ENCODE peak calls at places on chromosomes 1 and 21, in four cellular contexts. T is DMS153, Y is Calu3, N is SHP77. D is an unnamed sample.

GRCh38 chr1:89974701-89975470 is 20.0 kb upstream of the ZNF326 start:
- DNase-seq in T (no peak), Y (no peak), N (no peak), D (no peak)

GRCh38 chr1:231776006-231776707 is 149.6 kb downstream of the DISC1 start:
- DNase-seq in T (no peak), N (no peak), Y (no peak), D (no peak)

GRCh38 chr1:231966983-231967382 is 340.4 kb downstream of the DISC1 start:
- DNase-seq in N (no peak), T (no peak), Y (peak; percentile 10), D (no peak)

GRCh38 chr21:17451364-17451869 is 61.4 kb upstream of the CXADR start:
- DNase-seq in N (no peak), T (peak; percentile 19), Y (no peak), D (no peak)

GRCh38 chr1:84698151-84698651 is 7.9 kb upstream of the SSX2IP start:
- DNase-seq in Y (no peak), N (no peak), T (peak; percentile 4), D (no peak)

GRCh38 chr1:10555635-10556429 is 81.1 kb downstream of the PEX14 start:
- DNase-seq in Y (no peak), T (no peak), N (peak; percentile 5), D (no peak)

GRCh38 chr1:201937624-201938212 is 8.6 kb downstream of the LMOD1 start:
- DNase-seq in Y (no peak), N (no peak), T (no peak), D (no peak)

GRCh38 chr1:150567341-150567716 is 12.1 kb downstream of the MCL1 start:
- DNase-seq in N (no peak), T (no peak), Y (no peak), D (no peak)

GRCh38 chr1:67771152-67771551 is 62.1 kb downstream of the GNG12 start:
- DNase-seq in Y (peak; percentile 78), N (no peak), T (no peak), D (no peak)

GRCh38 chr1:32703479-32704291 is 1.1 kb upstream of the SYNC start:
- DNase-seq in T (no peak), N (no peak), Y (no peak), D (no peak)

GRCh38 chr1:244730153-244730933 is 77.4 kb downstream of the DESI2 start:
- DNase-seq in T (no peak), Y (peak; percentile 58), N (no peak), D (peak; percentile 22)

GRCh38 chr1:55632058-55632457 is 416.9 kb upstream of the USP24 start:
- DNase-seq in N (no peak), Y (no peak), T (no peak), D (no peak)

GRCh38 chr1:235502601-235503332 is 1.5 kb downstream of the B3GALNT2 start:
- DNase-seq in T (no peak), Y (no peak), N (no peak), D (no peak)

GRCh38 chr1:26391450-26391849 is 18.9 kb upstream of the ZNF683 start:
- DNase-seq in N (peak; percentile 38), T (peak; percentile 28), Y (peak; percentile 39), D (peak; percentile 35)

GRCh38 chr1:153349363-153350340 is 1.0 kb upstream of the PGLYRP4 start:
- DNase-seq in T (no peak), Y (no peak), N (peak; percentile 58), D (no peak)

GRCh38 chr1:147496571-147496970 is 44.7 kb upstream of the BCL9 start:
- DNase-seq in T (peak; percentile 16), N (peak; percentile 78), Y (peak; percentile 62), D (no peak)

GRCh38 chr21:34820051-34820450 is 151.3 kb downstream of the CLIC6 start:
- DNase-seq in T (no peak), Y (no peak), N (no peak), D (no peak)

GRCh38 chr1:53081384-53082066 is 19.5 kb downstream of the PODN start:
- DNase-seq in Y (no peak), T (no peak), N (no peak), D (no peak)

GRCh38 chr1:183346276-183346732 is 71.9 kb downstream of the NMNAT2 start:
- DNase-seq in N (no peak), Y (no peak), T (no peak), D (no peak)

GRCh38 chr1:29719253-29719652 is 482.9 kb downstream of the PTPRU start:
- DNase-seq in T (no peak), N (no peak), Y (no peak), D (no peak)

GRCh38 chr1:239912471-239912870 is 179.2 kb upstream of the FMN2 start:
- DNase-seq in T (no peak), Y (no peak), N (no peak), D (no peak)

GRCh38 chr1:153899509-153899908 is 23.3 kb downstream of the GATAD2B start:
- DNase-seq in T (no peak), N (no peak), Y (no peak), D (no peak)

GRCh38 chr1:168178638-168179410 is at the start of gene TIPRL:
- DNase-seq in T (peak; percentile 99), Y (peak; percentile 99), N (peak; percentile 98), D (peak; percentile 89)

GRCh38 chr1:176866011-176866410 is 298.5 kb downstream of the ASTN1 start:
- DNase-seq in N (no peak), T (no peak), Y (no peak), D (no peak)

GRCh38 chr21:26956216-26956615 is 10.7 kb downstream of the ADAMTS5 start:
- DNase-seq in N (no peak), Y (no peak), T (no peak), D (no peak)

GRCh38 chr21:20997633-20998455 is at the start of gene NCAM2:
- DNase-seq in T (peak; percentile 2), N (peak; percentile 84), Y (no peak), D (peak; percentile 44)

GRCh38 chr1:70768211-70768610 is 279.4 kb downstream of the PTGER3 start:
- DNase-seq in N (no peak), Y (no peak), T (no peak), D (no peak)

D was measured in natural killer cell.